ENCODE peak calls at places on chromosome 17, in five cellular contexts. Z, A, L, U and M are unnamed samples.

GRCh38 chr17:56983380-56983779 is 5.4 kb downstream of the SCPEP1 start:
- DNase-seq in U (no peak), Z (no peak), A (no peak), L (no peak), M (no peak)

GRCh38 chr17:69179227-69179952 is 37.7 kb upstream of the ABCA6 start:
- DNase-seq in Z (no peak), U (no peak), A (no peak), L (peak; percentile 53), M (no peak)

GRCh38 chr17:77445030-77445907 is 304.5 kb downstream of the SEC14L1 start:
- DNase-seq in Z (no peak), U (peak; percentile 87), A (no peak), L (peak; percentile 80), M (no peak)

GRCh38 chr17:20992987-20993862 is 49.6 kb downstream of the USP22 start:
- DNase-seq in Z (peak; percentile 89), A (peak; percentile 51), L (peak; percentile 70), U (peak; percentile 61), M (peak; percentile 85)

GRCh38 chr17:81676906-81677305 is 6.7 kb downstream of the ARL16 start:
- DNase-seq in L (no peak), Z (no peak), A (no peak), U (no peak), M (no peak)

GRCh38 chr17:6706499-6706898 is 6.7 kb downstream of the SLC13A5 start:
- DNase-seq in U (no peak), A (no peak), Z (no peak), L (no peak), M (no peak)

GRCh38 chr17:9676742-9677387 is 31.5 kb downstream of the USP43 start:
- DNase-seq in A (peak; percentile 91), Z (peak; percentile 94), L (peak; percentile 70), U (no peak), M (no peak)

GRCh38 chr17:39867084-39867890 is 715 bp upstream of the ZPBP2 start:
- DNase-seq in L (no peak), Z (no peak), U (peak; percentile 91), A (no peak), M (no peak)

GRCh38 chr17:4658478-4659305 is 17.2 kb upstream of the ALOX15 start:
- DNase-seq in Z (no peak), L (peak; percentile 41), U (no peak), A (no peak), M (no peak)

GRCh38 chr17:7266784-7267183 is 4.5 kb upstream of the CLDN7 start:
- DNase-seq in Z (no peak), A (no peak), U (no peak), L (peak; percentile 61), M (no peak)

GRCh38 chr17:82199496-82199895 is 13.1 kb downstream of the CCDC57 start:
- DNase-seq in Z (no peak), L (no peak), A (no peak), U (no peak), M (no peak)

GRCh38 chr17:29091591-29092291 is 48.8 kb downstream of the PIPOX start:
- DNase-seq in U (no peak), L (no peak), Z (no peak), A (no peak), M (no peak)

GRCh38 chr17:79699386-79700036 is 31.2 kb upstream of the ENPP7 start:
- DNase-seq in U (no peak), A (peak; percentile 39), Z (no peak), L (no peak), M (no peak)

GRCh38 chr17:62708587-62708986 is 81.1 kb downstream of the MRC2 start:
- DNase-seq in L (peak; percentile 35), U (no peak), Z (no peak), A (no peak), M (no peak)

GRCh38 chr17:535165-535564 is 179.5 kb downstream of the VPS53 start:
- DNase-seq in A (no peak), L (no peak), Z (no peak), U (no peak), M (no peak)

DNA sequence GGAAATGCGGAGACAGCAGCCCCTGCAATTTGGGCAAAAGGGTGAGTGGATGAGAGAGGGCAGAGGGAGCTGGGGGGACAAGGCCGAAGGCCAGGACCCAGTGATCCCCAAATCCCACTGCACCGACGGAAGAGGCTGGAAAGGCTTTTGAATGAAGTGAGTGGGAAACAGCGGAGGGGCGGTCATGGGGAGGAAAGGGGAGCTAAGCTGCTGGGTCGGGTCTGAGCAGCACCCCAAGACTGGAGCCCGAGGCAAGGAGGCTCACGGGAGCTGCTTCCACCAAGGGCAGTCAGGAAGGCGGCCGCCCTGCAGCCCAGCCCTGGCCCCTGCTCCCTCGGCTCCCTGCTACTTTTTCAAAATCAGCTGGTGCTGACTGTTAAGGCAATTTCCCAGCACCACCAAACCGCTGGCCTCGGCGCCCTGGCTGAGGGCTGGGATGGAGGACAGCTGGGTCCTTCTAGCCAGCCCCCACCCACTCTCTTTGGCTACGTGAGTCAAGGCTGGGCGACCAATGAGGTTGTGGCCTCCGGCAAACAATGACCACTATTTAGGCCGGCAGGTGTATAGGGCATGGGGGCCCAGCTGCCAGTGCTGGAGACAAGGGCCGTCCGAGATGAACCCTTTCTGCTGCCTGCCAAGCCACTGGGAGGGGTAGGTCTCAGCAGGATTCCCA is 509 bp downstream of the SERPINF1 start:
- DNase-seq in L (peak; percentile 54), Z (no peak), A (no peak), U (no peak), M (peak; percentile 52)
- H3K9ac ChIP-seq in L (peak overlapping the region; percentile 67), Z (no peak overlapping the region), A (no peak overlapping the region), U (no peak overlapping the region), M (no peak overlapping the region)

DNA sequence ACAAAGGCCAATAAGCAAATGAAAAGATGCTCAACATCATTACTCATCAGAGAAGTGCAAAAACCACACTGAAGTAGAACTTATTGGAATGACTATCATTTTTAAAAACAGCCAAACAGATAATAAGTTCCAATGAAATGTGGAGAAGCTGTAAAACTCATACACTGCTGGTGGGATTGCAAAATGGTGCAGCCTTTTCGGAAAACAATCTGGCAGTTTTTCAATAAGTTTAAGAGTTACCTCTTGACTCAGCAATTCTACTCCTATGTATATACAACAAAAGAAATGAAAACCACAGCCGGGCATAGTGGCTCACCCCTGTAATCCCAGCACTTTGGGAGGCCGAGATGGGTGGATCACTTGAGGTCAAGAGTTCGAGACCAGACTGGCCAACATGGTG is 49.3 kb downstream of the AKAP10 start:
- DNase-seq in Z (no peak), A (no peak), U (peak; percentile 51), L (peak; percentile 15), M (no peak)
- TF ChIP-seq EZH2phosphoT487 in Z (no peak), A (no peak), U (no peak), L (no peak), M (no peak)

GRCh38 chr17:67390006-67390645 is 13.0 kb downstream of the PITPNC1 start:
- DNase-seq in U (no peak), Z (no peak), L (no peak), A (no peak), M (no peak)
- H3K9ac ChIP-seq in U (no peak overlapping the region), Z (peak overlapping the region; percentile 75), L (peak overlapping the region; percentile 71), A (peak overlapping the region; percentile 46), M (no peak overlapping the region)

GRCh38 chr17:44314869-44315661 is 6.7 kb downstream of the RUNDC3A start:
- DNase-seq in U (peak; percentile 27), A (no peak), Z (peak; percentile 75), L (peak; percentile 70), M (peak; percentile 84)
- TF ChIP-seq EZH2phosphoT487 in U (no peak), A (no peak), Z (no peak), L (no peak), M (peak; percentile 59)